ENCODE peak calls at places on chromosome 2, in nine cellular contexts. M is NCI-H460; X is activated T-cell treated with anti-CD3 and anti-CD28 coated beads, Interleukin-2, amount 50 U/mL, for 72 hours; F is NCI-H1105 treated with DMSO at 0.1 percent for 48 hours; V is endothelial cell; R is CD8-positive, alpha-beta T cell; N is CD4-positive, CD25-positive, alpha-beta regulatory T cell; J is ACHN; T is HEK293T. O is an unnamed sample.

GRCh38 chr2:197011777-197012641 is 85.5 kb upstream of the PGAP1 start:
- DNase-seq in M (peak), X (peak), F (peak), V (peak), R (no peak), N (peak), J (peak), T (peak), O (no peak)

GRCh38 chr2:179574061-179574519 is 287.3 kb downstream of the ZNF385B start:
- DNase-seq in M (no peak), X (no peak), F (no peak), V (no peak), R (no peak), N (no peak), J (no peak), T (no peak), O (no peak)

GRCh38 chr2:13488965-13489364 is 772.2 kb downstream of the TRIB2 start:
- DNase-seq in M (no peak), X (no peak), F (no peak), V (no peak), R (no peak), N (no peak), J (no peak), T (no peak), O (no peak)

GRCh38 chr2:145023331-145023934 is 503.5 kb upstream of the ZEB2 start:
- DNase-seq in M (no peak), X (no peak), F (no peak), V (no peak), R (no peak), N (no peak), J (no peak), T (no peak), O (no peak)

GRCh38 chr2:228700638-228701037 is 519.2 kb upstream of the SPHKAP start:
- DNase-seq in M (no peak), X (no peak), F (no peak), V (no peak), R (no peak), N (no peak), J (peak), T (no peak), O (no peak)

GRCh38 chr2:190359896-190360376 is 16.5 kb downstream of the INPP1 start:
- DNase-seq in M (no peak), X (peak), F (peak), V (no peak), R (peak), N (peak), J (peak), T (no peak), O (no peak)

GRCh38 chr2:74201596-74201995 is 3.2 kb downstream of the MTHFD2 start:
- DNase-seq in M (no peak), X (no peak), F (no peak), V (no peak), R (no peak), N (no peak), J (no peak), T (no peak), O (no peak)

GRCh38 chr2:68693947-68694346 is 40.7 kb upstream of the ARHGAP25 start:
- DNase-seq in M (no peak), X (no peak), F (no peak), V (no peak), R (no peak), N (no peak), J (no peak), T (no peak), O (no peak)

GRCh38 chr2:200086911-200087310 is 131.5 kb downstream of the MAIP1 start:
- DNase-seq in M (no peak), X (no peak), F (no peak), V (no peak), R (no peak), N (no peak), J (no peak), T (no peak), O (no peak)